ENCODE peak calls at places on chromosomes 5 and 9, in four cellular contexts. One of them, this sample, is unnamed.

GRCh38 chr5:116382025-116382873 is 192.4 kb downstream of the SEMA6A start:
- DNase-seq in SK-N-MC: no peak
- DNase-seq in activated CD4-positive, alpha-beta T cell treated with anti-CD3 and anti-CD28 coated beads for 48 hours: no peak
- DNase-seq in effector CD4-positive, alpha-beta T cell: no peak
- DNase-seq in this sample: no peak

GRCh38 chr5:151126199-151126645 is 31.4 kb downstream of the ANXA6 start:
- DNase-seq in SK-N-MC: no peak
- DNase-seq in activated CD4-positive, alpha-beta T cell treated with anti-CD3 and anti-CD28 coated beads for 48 hours: peak
- DNase-seq in effector CD4-positive, alpha-beta T cell: peak
- DNase-seq in this sample: peak

GRCh38 chr9:105683688-105684275 is 10.6 kb upstream of the TMEM38B start:
- DNase-seq in SK-N-MC: no peak
- DNase-seq in activated CD4-positive, alpha-beta T cell treated with anti-CD3 and anti-CD28 coated beads for 48 hours: no peak
- DNase-seq in effector CD4-positive, alpha-beta T cell: no peak
- DNase-seq in this sample: no peak

GRCh38 chr9:120531683-120532300 is 48.2 kb downstream of the CDK5RAP2 start:
- DNase-seq in SK-N-MC: no peak
- DNase-seq in activated CD4-positive, alpha-beta T cell treated with anti-CD3 and anti-CD28 coated beads for 48 hours: peak
- DNase-seq in effector CD4-positive, alpha-beta T cell: no peak
- DNase-seq in this sample: peak

GRCh38 chr5:139862313-139862712 is 66.7 kb downstream of the PSD2 start:
- DNase-seq in SK-N-MC: no peak
- DNase-seq in activated CD4-positive, alpha-beta T cell treated with anti-CD3 and anti-CD28 coated beads for 48 hours: no peak
- DNase-seq in effector CD4-positive, alpha-beta T cell: no peak
- DNase-seq in this sample: peak

GRCh38 chr5:1319436-1320343 is 24.8 kb upstream of the TERT start:
- DNase-seq in SK-N-MC: no peak
- DNase-seq in activated CD4-positive, alpha-beta T cell treated with anti-CD3 and anti-CD28 coated beads for 48 hours: no peak
- DNase-seq in effector CD4-positive, alpha-beta T cell: no peak
- DNase-seq in this sample: no peak

GRCh38 chr9:91033802-91034201 is 232.2 kb downstream of the SYK start:
- DNase-seq in SK-N-MC: no peak
- DNase-seq in activated CD4-positive, alpha-beta T cell treated with anti-CD3 and anti-CD28 coated beads for 48 hours: peak
- DNase-seq in effector CD4-positive, alpha-beta T cell: peak
- DNase-seq in this sample: no peak

GRCh38 chr5:169041180-169041579 is 259.8 kb downstream of the SLIT3 start:
- DNase-seq in SK-N-MC: no peak
- DNase-seq in activated CD4-positive, alpha-beta T cell treated with anti-CD3 and anti-CD28 coated beads for 48 hours: no peak
- DNase-seq in effector CD4-positive, alpha-beta T cell: no peak
- DNase-seq in this sample: no peak

GRCh38 chr9:129250786-129251185 is 72.7 kb upstream of the IER5L start:
- DNase-seq in SK-N-MC: no peak
- DNase-seq in activated CD4-positive, alpha-beta T cell treated with anti-CD3 and anti-CD28 coated beads for 48 hours: no peak
- DNase-seq in effector CD4-positive, alpha-beta T cell: no peak
- DNase-seq in this sample: no peak

GRCh38 chr5:119397518-119398380 is 41.9 kb downstream of the TNFAIP8 start:
- DNase-seq in SK-N-MC: no peak
- DNase-seq in activated CD4-positive, alpha-beta T cell treated with anti-CD3 and anti-CD28 coated beads for 48 hours: no peak
- DNase-seq in effector CD4-positive, alpha-beta T cell: no peak
- DNase-seq in this sample: no peak

GRCh38 chr5:143111799-143112198 is 291.7 kb downstream of the NR3C1 start:
- DNase-seq in SK-N-MC: no peak
- DNase-seq in activated CD4-positive, alpha-beta T cell treated with anti-CD3 and anti-CD28 coated beads for 48 hours: no peak
- DNase-seq in effector CD4-positive, alpha-beta T cell: no peak
- DNase-seq in this sample: no peak

GRCh38 chr5:73967347-73967746 is 341.4 kb downstream of the ARHGEF28 start:
- DNase-seq in SK-N-MC: no peak
- DNase-seq in activated CD4-positive, alpha-beta T cell treated with anti-CD3 and anti-CD28 coated beads for 48 hours: no peak
- DNase-seq in effector CD4-positive, alpha-beta T cell: no peak
- DNase-seq in this sample: no peak

GRCh38 chr5:57696005-57696755 is 213.6 kb upstream of the ACTBL2 start:
- DNase-seq in SK-N-MC: no peak
- DNase-seq in activated CD4-positive, alpha-beta T cell treated with anti-CD3 and anti-CD28 coated beads for 48 hours: no peak
- DNase-seq in effector CD4-positive, alpha-beta T cell: no peak
- DNase-seq in this sample: no peak

GRCh38 chr9:108831496-108832178 is 24.1 kb downstream of the ACTL7B start:
- DNase-seq in SK-N-MC: no peak
- DNase-seq in activated CD4-positive, alpha-beta T cell treated with anti-CD3 and anti-CD28 coated beads for 48 hours: no peak
- DNase-seq in effector CD4-positive, alpha-beta T cell: no peak
- DNase-seq in this sample: no peak

GRCh38 chr9:6219981-6220380 is 4.4 kb downstream of the IL33 start:
- DNase-seq in SK-N-MC: no peak
- DNase-seq in activated CD4-positive, alpha-beta T cell treated with anti-CD3 and anti-CD28 coated beads for 48 hours: no peak
- DNase-seq in effector CD4-positive, alpha-beta T cell: no peak
- DNase-seq in this sample: no peak

GRCh38 chr5:107247427-107247826 is 423.3 kb downstream of the EFNA5 start:
- DNase-seq in SK-N-MC: no peak
- DNase-seq in activated CD4-positive, alpha-beta T cell treated with anti-CD3 and anti-CD28 coated beads for 48 hours: no peak
- DNase-seq in effector CD4-positive, alpha-beta T cell: no peak
- DNase-seq in this sample: no peak

GRCh38 chr5:174727794-174728662 is 3.6 kb downstream of the MSX2 start:
- DNase-seq in SK-N-MC: no peak
- DNase-seq in activated CD4-positive, alpha-beta T cell treated with anti-CD3 and anti-CD28 coated beads for 48 hours: no peak
- DNase-seq in effector CD4-positive, alpha-beta T cell: no peak
- DNase-seq in this sample: no peak

GRCh38 chr9:134324359-134325095 is 1.7 kb upstream of the RXRA start:
- DNase-seq in SK-N-MC: no peak
- DNase-seq in activated CD4-positive, alpha-beta T cell treated with anti-CD3 and anti-CD28 coated beads for 48 hours: peak
- DNase-seq in effector CD4-positive, alpha-beta T cell: no peak
- DNase-seq in this sample: no peak

GRCh38 chr5:173493846-173494245 is 122.6 kb downstream of the BOD1 start:
- DNase-seq in SK-N-MC: no peak
- DNase-seq in activated CD4-positive, alpha-beta T cell treated with anti-CD3 and anti-CD28 coated beads for 48 hours: no peak
- DNase-seq in effector CD4-positive, alpha-beta T cell: no peak
- DNase-seq in this sample: no peak

GRCh38 chr9:115262952-115263351 is 145.0 kb upstream of the TNC start:
- DNase-seq in SK-N-MC: no peak
- DNase-seq in activated CD4-positive, alpha-beta T cell treated with anti-CD3 and anti-CD28 coated beads for 48 hours: no peak
- DNase-seq in effector CD4-positive, alpha-beta T cell: no peak
- DNase-seq in this sample: no peak

GRCh38 chr5:41289970-41290464 is 76.7 kb upstream of the C6 start:
- DNase-seq in SK-N-MC: no peak
- DNase-seq in activated CD4-positive, alpha-beta T cell treated with anti-CD3 and anti-CD28 coated beads for 48 hours: no peak
- DNase-seq in effector CD4-positive, alpha-beta T cell: no peak
- DNase-seq in this sample: no peak

GRCh38 chr9:136644343-136644592 is 18.4 kb upstream of the EGFL7 start:
- DNase-seq in SK-N-MC: no peak
- DNase-seq in activated CD4-positive, alpha-beta T cell treated with anti-CD3 and anti-CD28 coated beads for 48 hours: no peak
- DNase-seq in effector CD4-positive, alpha-beta T cell: no peak
- DNase-seq in this sample: no peak

GRCh38 chr5:79934681-79935080 is 56.4 kb downstream of the MTX3 start:
- DNase-seq in SK-N-MC: no peak
- DNase-seq in activated CD4-positive, alpha-beta T cell treated with anti-CD3 and anti-CD28 coated beads for 48 hours: no peak
- DNase-seq in effector CD4-positive, alpha-beta T cell: no peak
- DNase-seq in this sample: no peak

GRCh38 chr5:74392698-74393431 is 247.7 kb downstream of the ENC1 start:
- DNase-seq in SK-N-MC: no peak
- DNase-seq in activated CD4-positive, alpha-beta T cell treated with anti-CD3 and anti-CD28 coated beads for 48 hours: no peak
- DNase-seq in effector CD4-positive, alpha-beta T cell: no peak
- DNase-seq in this sample: no peak

GRCh38 chr9:137199411-137200121 is 975 bp downstream of the TPRN start:
- DNase-seq in SK-N-MC: no peak
- DNase-seq in activated CD4-positive, alpha-beta T cell treated with anti-CD3 and anti-CD28 coated beads for 48 hours: no peak
- DNase-seq in effector CD4-positive, alpha-beta T cell: no peak
- DNase-seq in this sample: peak

This sample was measured in hepatic stellate cell.